ENCODE peak calls at places on chromosomes 4 and X, in four cellular contexts. Y is astrocyte of the cerebellum, C is T-helper 1 cell, V is NCI-H1092 treated with DMSO at 0.1 percent for 48 hours. O is an unnamed sample.

GRCh38 chr4:141417387-141417786 is 196.7 kb downstream of the ZNF330 start:
- DNase-seq in Y (no peak), C (no peak), V (no peak), O (no peak)

GRCh38 chr4:30073001-30073710 is 647.0 kb upstream of the PCDH7 start:
- DNase-seq in Y (no peak), C (no peak), V (no peak), O (no peak)

GRCh38 chr4:131054489-131055019 is 1958.6 kb downstream of the C4orf33 start:
- DNase-seq in Y (no peak), C (no peak), V (no peak), O (no peak)

GRCh38 chr4:20433101-20433705 is 181.5 kb downstream of the SLIT2 start:
- DNase-seq in Y (no peak), C (no peak), V (no peak), O (no peak)

GRCh38 chrX:39736219-39737211 is 361.2 kb downstream of the BCOR start:
- DNase-seq in Y (no peak), C (no peak), V (peak; percentile 40), O (no peak)

GRCh38 chr4:80201326-80202151 is 4.2 kb downstream of the PRDM8 start:
- DNase-seq in Y (no peak), C (peak; percentile 49), V (peak; percentile 35), O (peak; percentile 27)

GRCh38 chr4:26573389-26573794 is 10.5 kb upstream of the TBC1D19 start:
- DNase-seq in Y (peak; percentile 82), C (no peak), V (no peak), O (no peak)

GRCh38 chr4:185257086-185257485 is 47.7 kb downstream of the SNX25 start:
- DNase-seq in Y (no peak), C (no peak), V (no peak), O (no peak)

GRCh38 chrX:56812515-56813105 is 83.6 kb downstream of the NBDY start:
- DNase-seq in Y (no peak), C (no peak), V (no peak), O (peak; percentile 51)